ENCODE peak calls at places on chromosomes 12 and 14, in eight cellular contexts. I is IMR-90, Z is A549, U is ovary, T is sigmoid colon, W is stomach, S is body of pancreas, P is adrenal gland. A is an unnamed sample.

GRCh38 chr14:51517116-51517515 is 134.6 kb upstream of the FRMD6 start:
- DNase-seq in I (no peak), U (no peak), P (no peak), Z (no peak), W (no peak), T (no peak), S (no peak), A (no peak)

GRCh38 chr12:38669530-38669929 is 235.9 kb downstream of the CPNE8 start:
- DNase-seq in I (no peak), S (no peak), P (no peak), Z (no peak), U (no peak), W (no peak), T (no peak), A (no peak)

GRCh38 chr12:29241821-29242591 is 92.9 kb downstream of the FAR2 start:
- DNase-seq in I (peak; percentile 80), Z (no peak), P (no peak), U (no peak), W (peak; percentile 45), S (no peak), T (no peak), A (peak; percentile 68)

GRCh38 chr12:2785017-2785416 is 9.8 kb upstream of the FKBP4 start:
- DNase-seq in P (no peak), U (no peak), T (no peak), W (no peak), Z (no peak), S (no peak), I (no peak), A (peak; percentile 46)

GRCh38 chr12:101375573-101375972 is 32.0 kb downstream of the ARL1 start:
- DNase-seq in W (no peak), U (no peak), Z (no peak), T (no peak), P (no peak), I (no peak), S (no peak), A (no peak)

GRCh38 chr12:57090924-57091632 is 2.2 kb downstream of the NAB2 start:
- DNase-seq in Z (no peak), I (no peak), U (no peak), W (no peak), P (peak; percentile 36), T (peak; percentile 83), S (no peak), A (no peak)

GRCh38 chr12:44246481-44247105 is 410.7 kb downstream of the TMEM117 start:
- DNase-seq in U (no peak), T (no peak), W (no peak), Z (no peak), S (no peak), P (no peak), I (peak; percentile 23), A (no peak)

GRCh38 chr14:101033006-101033405 is 129.5 kb upstream of the RTL1 start:
- DNase-seq in Z (no peak), S (no peak), P (no peak), U (no peak), T (peak; percentile 13), I (no peak), W (no peak), A (no peak)

GRCh38 chr12:131598717-131599116 is 112.2 kb upstream of the SFSWAP start:
- DNase-seq in T (no peak), I (no peak), U (no peak), W (no peak), S (no peak), P (no peak), Z (no peak), A (no peak)

GRCh38 chr14:94389731-94390371 is 1.4 kb upstream of the SERPINA1 start:
- DNase-seq in Z (no peak), T (no peak), U (no peak), P (no peak), S (no peak), W (no peak), I (no peak), A (no peak)

GRCh38 chr14:94388896-94389469 is 581 bp upstream of the SERPINA1 start:
- DNase-seq in P (no peak), I (no peak), Z (no peak), W (no peak), U (no peak), S (no peak), T (no peak), A (no peak)

GRCh38 chr14:94391284-94391914 is 3.0 kb upstream of the SERPINA1 start:
- DNase-seq in Z (no peak), T (peak; percentile 55), I (no peak), U (no peak), P (no peak), W (no peak), S (no peak), A (no peak)

GRCh38 chr14:94392510-94392935 is 4.1 kb upstream of the SERPINA1 start:
- DNase-seq in W (no peak), I (peak; percentile 65), Z (no peak), P (peak; percentile 30), T (peak; percentile 67), U (no peak), S (no peak), A (peak; percentile 31)

DNA sequence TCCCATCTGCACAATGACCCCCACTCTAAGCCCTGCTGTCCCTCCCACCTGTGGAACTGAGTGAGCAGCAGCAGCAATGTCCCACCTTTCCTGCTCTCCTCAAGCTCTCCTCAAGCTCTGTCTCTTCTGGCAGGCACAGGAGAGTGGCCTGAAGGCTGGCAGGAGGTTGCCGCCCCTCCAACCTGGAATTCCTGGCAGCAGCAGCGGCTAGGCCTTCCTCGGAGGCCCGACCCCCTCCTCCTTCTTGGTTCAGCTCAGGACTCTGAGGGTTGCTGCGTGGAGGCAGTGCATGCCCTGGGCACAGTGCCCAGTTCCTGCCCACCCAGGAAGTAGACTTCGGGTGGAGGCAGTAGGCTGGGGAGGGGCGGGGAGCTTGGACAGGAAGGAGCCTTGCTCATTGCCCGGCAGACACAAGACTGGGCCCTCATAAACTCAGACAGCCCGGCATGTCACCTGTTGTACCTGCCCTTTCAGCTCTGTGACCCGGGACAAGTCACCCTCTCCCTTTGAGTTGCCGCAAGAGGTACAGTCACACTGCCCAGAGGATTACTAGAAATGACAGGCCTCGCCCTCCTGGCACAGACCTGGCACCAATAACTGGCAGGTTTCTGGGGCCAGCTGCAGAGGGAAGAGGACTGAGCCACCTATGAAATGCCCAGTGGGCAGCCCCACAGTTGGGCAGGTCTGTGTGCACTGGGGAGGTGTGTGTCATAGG is 2.1 kb upstream of the SERPINA1 start:
- DNase-seq in I (no peak), P (peak; percentile 38), T (peak; percentile 72), S (peak; percentile 68), U (no peak), Z (no peak), W (peak; percentile 83), A (no peak)
- TF ChIP-seq POLR2A in I (no peak), P (no peak), T (no peak), S (no peak), U (no peak), Z (no peak), W (no peak), A (no peak)

GRCh38 chr14:73949752-73950734 is at the start of the genes COQ6 and FAM161B:
- DNase-seq in Z (peak; percentile 89), T (peak; percentile 98), S (peak; percentile 93), I (peak; percentile 96), W (peak; percentile 95), P (peak; percentile 94), U (peak; percentile 90), A (peak; percentile 98)
- TF ChIP-seq POLR2A in Z (peak; percentile 91), T (peak; percentile 74), S (peak; percentile 85), I (peak; percentile 93), W (peak; percentile 73), P (peak; percentile 98), U (peak; percentile 84), A (peak; percentile 48)

DNA sequence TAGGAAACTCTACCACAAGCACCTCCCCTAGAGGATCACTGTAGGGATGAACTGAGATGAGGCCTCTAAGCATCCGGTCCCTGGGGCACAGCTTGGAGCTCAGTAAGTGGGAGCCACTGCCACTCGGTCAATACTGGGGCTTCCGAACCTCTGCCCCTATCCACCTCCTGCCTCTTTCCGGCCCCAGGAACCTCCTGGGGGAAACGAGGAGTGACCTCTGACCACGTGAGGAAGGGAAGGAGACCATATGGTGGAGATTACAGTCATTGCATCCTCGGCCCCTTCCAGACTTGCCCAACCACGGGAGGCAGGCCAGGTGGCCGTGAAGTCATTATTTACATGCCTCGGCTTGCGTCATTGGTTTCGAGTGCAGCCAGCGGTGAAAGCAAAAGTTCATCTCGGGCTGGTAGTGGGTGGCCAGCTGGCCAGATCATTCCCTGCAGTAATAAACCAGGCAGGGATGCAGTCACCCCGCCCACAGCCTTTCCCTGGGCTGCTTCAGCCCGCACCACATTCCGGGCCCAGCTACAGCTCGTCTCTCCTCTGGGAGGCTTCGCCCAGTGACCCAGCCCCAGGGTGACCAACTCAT is 65.4 kb downstream of the C14orf132 start:
- DNase-seq in Z (peak; percentile 75), W (peak; percentile 71), T (peak; percentile 98), P (no peak), S (peak; percentile 88), U (peak; percentile 56), I (peak; percentile 100), A (peak; percentile 97)
- TF ChIP-seq POLR2A in Z (no peak), W (no peak), T (no peak), P (no peak), S (no peak), U (no peak), I (peak; percentile 81), A (no peak)

GRCh38 chr12:124913474-124914391 is 717 bp downstream of the UBC start:
- DNase-seq in S (peak; percentile 91), T (peak; percentile 94), P (peak; percentile 88), I (peak; percentile 68), Z (no peak), W (peak; percentile 91), U (peak; percentile 74), A (peak; percentile 89)

GRCh38 chr12:124906606-124907261 is 7.7 kb downstream of the UBC start:
- DNase-seq in P (peak; percentile 93), Z (peak; percentile 82), I (peak; percentile 90), W (peak; percentile 94), S (peak; percentile 95), T (peak; percentile 95), U (peak; percentile 87), A (peak; percentile 96)

GRCh38 chr12:124909831-124910560 is 4.5 kb downstream of the UBC start:
- DNase-seq in Z (no peak), S (peak; percentile 40), W (no peak), U (no peak), T (no peak), P (no peak), I (peak; percentile 48), A (no peak)

GRCh38 chr12:124914392-124915248 is at the start of gene UBC:
- DNase-seq in T (peak; percentile 98), U (peak; percentile 94), S (peak; percentile 96), Z (no peak), W (peak; percentile 93), I (peak; percentile 92), P (peak; percentile 94), A (peak; percentile 99)

DNA sequence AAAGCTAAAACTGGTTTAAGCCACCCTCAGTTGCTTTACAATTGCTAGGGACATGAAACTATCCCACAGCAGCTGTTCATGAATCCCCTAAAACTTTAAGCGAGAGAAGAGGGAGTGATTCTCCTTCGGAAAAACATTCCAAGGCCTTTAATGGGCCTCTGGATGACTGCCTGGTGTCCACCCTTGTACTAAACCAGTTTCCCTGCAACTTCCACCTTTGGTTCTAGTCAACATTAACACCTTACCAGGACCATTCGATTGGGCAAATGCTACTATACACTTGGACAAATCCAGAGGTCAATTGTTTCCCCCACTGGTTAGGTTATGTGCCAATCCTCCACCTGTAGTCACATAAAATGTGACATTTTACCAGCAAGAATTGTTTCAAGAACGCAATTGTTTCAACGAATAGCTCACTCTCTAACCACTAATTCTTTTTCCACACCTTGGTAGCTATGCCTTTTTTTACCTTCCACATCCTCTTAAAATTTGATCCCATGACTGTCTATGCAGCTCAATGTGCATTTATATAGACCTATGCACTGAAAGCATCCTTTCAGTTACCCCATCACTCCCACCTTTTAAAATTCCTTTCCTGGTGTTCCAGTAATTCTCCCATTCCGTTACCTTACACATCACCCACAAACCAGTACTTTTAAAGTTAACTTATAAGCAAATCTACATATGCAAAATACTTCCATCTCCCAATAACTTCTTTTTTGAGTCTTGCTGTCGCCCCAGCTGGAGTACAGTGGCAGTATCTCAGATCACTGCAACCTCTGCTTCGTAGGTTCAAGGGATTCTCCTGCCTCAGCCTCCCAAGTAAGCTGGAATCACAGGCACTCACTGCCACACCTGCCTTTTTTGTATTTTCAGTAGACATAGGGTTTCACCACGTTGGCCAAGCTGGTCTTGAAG is 3.6 kb downstream of the UBC start:
- DNase-seq in P (no peak), I (peak; percentile 42), Z (no peak), U (no peak), S (peak; percentile 36), W (no peak), T (no peak), A (no peak)
- TF ChIP-seq POLR2A in P (peak; percentile 46), I (peak; percentile 92), Z (peak; percentile 25), U (no peak), S (peak; percentile 31), W (peak; percentile 29), T (peak; percentile 9), A (no peak)

A was measured in lower leg skin.